ENCODE peak calls at places on chromosomes 12 and 14, in six cellular contexts. One of them, this sample, is unnamed.
A peak's percentile ranks its signal among the peaks of the same experiment; 100 is the strongest.

GRCh38 chr14:71163842-71164500 is 256.7 kb downstream of the PCNX1 start:
- DNase-seq in right lobe of liver: no peak
- DNase-seq in ovary: no peak
- DNase-seq in esophagus squamous epithelium: no peak
- DNase-seq in HepG2: no peak
- DNase-seq in Peyer's patch: no peak
- DNase-seq in this sample: no peak

GRCh38 chr12:108806921-108807320 is 50.5 kb downstream of the SSH1 start:
- DNase-seq in right lobe of liver: no peak
- DNase-seq in ovary: no peak
- DNase-seq in esophagus squamous epithelium: no peak
- DNase-seq in HepG2: no peak
- DNase-seq in Peyer's patch: no peak
- DNase-seq in this sample: no peak

GRCh38 chr12:50825372-50825838 is 17.3 kb upstream of the TMPRSS12 start:
- DNase-seq in right lobe of liver: no peak
- DNase-seq in ovary: no peak
- DNase-seq in esophagus squamous epithelium: no peak
- DNase-seq in HepG2: peak; percentile 62
- DNase-seq in Peyer's patch: no peak
- DNase-seq in this sample: no peak

GRCh38 chr12:65681226-65681625 is 143.1 kb upstream of the HMGA2 start:
- DNase-seq in right lobe of liver: no peak
- DNase-seq in ovary: no peak
- DNase-seq in esophagus squamous epithelium: no peak
- DNase-seq in HepG2: no peak
- DNase-seq in Peyer's patch: no peak
- DNase-seq in this sample: no peak

GRCh38 chr14:58899317-58899713 is 261.6 kb downstream of the DACT1 start:
- DNase-seq in right lobe of liver: no peak
- DNase-seq in ovary: no peak
- DNase-seq in esophagus squamous epithelium: no peak
- DNase-seq in HepG2: no peak
- DNase-seq in Peyer's patch: no peak
- DNase-seq in this sample: no peak

GRCh38 chr12:117155278-117156060 is 34.8 kb downstream of the FBXO21 start:
- DNase-seq in right lobe of liver: peak; percentile 80
- DNase-seq in ovary: peak; percentile 52
- DNase-seq in esophagus squamous epithelium: no peak
- DNase-seq in HepG2: peak; percentile 95
- DNase-seq in Peyer's patch: peak; percentile 74
- DNase-seq in this sample: peak; percentile 87

GRCh38 chr14:55579724-55580400 is at the start of gene KTN1:
- DNase-seq in right lobe of liver: peak; percentile 89
- DNase-seq in ovary: peak; percentile 80
- DNase-seq in esophagus squamous epithelium: no peak
- DNase-seq in HepG2: peak; percentile 50
- DNase-seq in Peyer's patch: peak; percentile 91
- DNase-seq in this sample: peak; percentile 58

GRCh38 chr14:67423424-67423823 is 11.5 kb upstream of the PLEK2 start:
- DNase-seq in right lobe of liver: no peak
- DNase-seq in ovary: no peak
- DNase-seq in esophagus squamous epithelium: no peak
- DNase-seq in HepG2: no peak
- DNase-seq in Peyer's patch: no peak
- DNase-seq in this sample: no peak

GRCh38 chr12:22088886-22089285 is 42.9 kb downstream of the CMAS start:
- DNase-seq in right lobe of liver: no peak
- DNase-seq in ovary: no peak
- DNase-seq in esophagus squamous epithelium: no peak
- DNase-seq in HepG2: no peak
- DNase-seq in Peyer's patch: no peak
- DNase-seq in this sample: no peak

GRCh38 chr12:76195920-76196319 is 111.4 kb upstream of the NAP1L1 start:
- DNase-seq in right lobe of liver: no peak
- DNase-seq in ovary: no peak
- DNase-seq in esophagus squamous epithelium: no peak
- DNase-seq in HepG2: no peak
- DNase-seq in Peyer's patch: no peak
- DNase-seq in this sample: no peak

GRCh38 chr12:53217049-53217929 is 10.2 kb upstream of the ITGB7 start:
- DNase-seq in right lobe of liver: no peak
- DNase-seq in ovary: no peak
- DNase-seq in esophagus squamous epithelium: no peak
- DNase-seq in HepG2: no peak
- DNase-seq in Peyer's patch: peak; percentile 62
- DNase-seq in this sample: no peak

GRCh38 chr14:18656627-18657026 is 55.7 kb downstream of the OR11H12 start:
- DNase-seq in right lobe of liver: no peak
- DNase-seq in ovary: no peak
- DNase-seq in esophagus squamous epithelium: no peak
- DNase-seq in HepG2: no peak
- DNase-seq in Peyer's patch: no peak
- DNase-seq in this sample: no peak

GRCh38 chr12:5329118-5329517 is 102.8 kb upstream of the NTF3 start:
- DNase-seq in right lobe of liver: no peak
- DNase-seq in ovary: no peak
- DNase-seq in esophagus squamous epithelium: no peak
- DNase-seq in HepG2: no peak
- DNase-seq in Peyer's patch: no peak
- DNase-seq in this sample: no peak

GRCh38 chr12:114407566-114408411 is 1.8 kb upstream of the TBX5 start:
- DNase-seq in right lobe of liver: no peak
- DNase-seq in ovary: no peak
- DNase-seq in esophagus squamous epithelium: no peak
- DNase-seq in HepG2: no peak
- DNase-seq in Peyer's patch: no peak
- DNase-seq in this sample: no peak

GRCh38 chr12:25054783-25055144 is 105.9 kb upstream of the BCAT1 start:
- DNase-seq in right lobe of liver: no peak
- DNase-seq in ovary: no peak
- DNase-seq in esophagus squamous epithelium: no peak
- DNase-seq in HepG2: no peak
- DNase-seq in Peyer's patch: no peak
- DNase-seq in this sample: no peak

GRCh38 chr14:28382460-28383220 is 383.9 kb upstream of the FOXG1 start:
- DNase-seq in right lobe of liver: no peak
- DNase-seq in ovary: no peak
- DNase-seq in esophagus squamous epithelium: no peak
- DNase-seq in HepG2: peak; percentile 44
- DNase-seq in Peyer's patch: no peak
- DNase-seq in this sample: no peak

GRCh38 chr14:77491056-77491455 is 7.6 kb downstream of the ISM2 start:
- DNase-seq in right lobe of liver: no peak
- DNase-seq in ovary: no peak
- DNase-seq in esophagus squamous epithelium: no peak
- DNase-seq in HepG2: no peak
- DNase-seq in Peyer's patch: no peak
- DNase-seq in this sample: no peak

GRCh38 chr12:78229491-78230209 is 399.0 kb downstream of the NAV3 start:
- DNase-seq in right lobe of liver: peak; percentile 54
- DNase-seq in ovary: peak; percentile 52
- DNase-seq in esophagus squamous epithelium: no peak
- DNase-seq in HepG2: peak; percentile 28
- DNase-seq in Peyer's patch: no peak
- DNase-seq in this sample: no peak

GRCh38 chr14:102590667-102591099 is 1.8 kb upstream of the RCOR1 start:
- DNase-seq in right lobe of liver: peak; percentile 53
- DNase-seq in ovary: peak; percentile 50
- DNase-seq in esophagus squamous epithelium: no peak
- DNase-seq in HepG2: peak; percentile 84
- DNase-seq in Peyer's patch: peak; percentile 79
- DNase-seq in this sample: no peak

GRCh38 chr12:111991946-111992345 is 21.0 kb downstream of the TMEM116 start:
- DNase-seq in right lobe of liver: no peak
- DNase-seq in ovary: no peak
- DNase-seq in esophagus squamous epithelium: no peak
- DNase-seq in HepG2: no peak
- DNase-seq in Peyer's patch: no peak
- DNase-seq in this sample: no peak

GRCh38 chr14:69675246-69675583 is 63.8 kb downstream of the SUSD6 start:
- DNase-seq in right lobe of liver: no peak
- DNase-seq in ovary: no peak
- DNase-seq in esophagus squamous epithelium: no peak
- DNase-seq in HepG2: no peak
- DNase-seq in Peyer's patch: no peak
- DNase-seq in this sample: peak; percentile 78

GRCh38 chr12:32273063-32273521 is 126.3 kb upstream of the FGD4 start:
- DNase-seq in right lobe of liver: no peak
- DNase-seq in ovary: no peak
- DNase-seq in esophagus squamous epithelium: no peak
- DNase-seq in HepG2: no peak
- DNase-seq in Peyer's patch: no peak
- DNase-seq in this sample: no peak

DNA sequence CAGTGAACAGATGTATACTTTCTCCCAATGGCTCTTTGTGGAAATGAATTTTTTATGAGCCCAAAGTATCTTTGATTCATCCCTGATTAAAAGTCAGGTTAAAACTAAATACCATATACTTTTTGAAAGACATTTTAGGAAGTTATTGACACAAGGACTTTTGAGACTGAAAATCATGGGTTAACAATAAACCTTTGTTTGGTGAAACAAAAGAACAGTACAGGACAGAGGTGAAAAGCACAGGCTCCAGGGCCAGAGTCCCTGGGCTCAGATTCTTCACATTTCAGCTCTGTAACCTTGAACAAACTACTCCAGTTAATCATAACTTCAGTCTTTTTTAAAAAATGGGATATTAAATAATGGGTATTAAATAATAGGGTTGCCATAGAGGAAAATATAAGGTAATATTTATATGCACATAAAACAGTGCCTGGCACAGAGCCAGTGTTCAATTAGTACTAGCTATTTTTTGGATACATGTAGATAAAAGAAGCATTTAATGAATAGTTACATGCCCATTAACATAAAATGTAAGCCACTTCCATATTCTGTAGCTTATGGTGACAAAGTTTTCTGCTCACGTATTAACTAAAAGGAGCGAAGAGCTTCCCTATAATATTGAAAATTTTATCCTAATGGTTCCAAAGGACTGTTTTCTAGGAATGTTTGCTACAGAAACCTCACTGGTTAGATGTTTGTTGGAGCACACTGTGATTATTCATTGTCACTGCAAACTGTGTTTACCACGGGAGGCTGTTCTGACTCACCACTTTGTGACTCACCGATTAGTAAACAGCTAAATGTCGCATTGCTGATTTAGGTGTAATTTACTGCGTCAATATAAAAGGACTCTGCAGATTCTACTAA is 255.4 kb downstream of the DAD1 start:
- DNase-seq in right lobe of liver: no peak
- DNase-seq in ovary: no peak
- DNase-seq in esophagus squamous epithelium: no peak
- DNase-seq in HepG2: peak; percentile 91
- DNase-seq in Peyer's patch: no peak
- DNase-seq in this sample: peak; percentile 59
- H3K4me3 ChIP-seq in right lobe of liver: no peak overlapping the region
- H3K4me3 ChIP-seq in ovary: no peak overlapping the region
- H3K4me3 ChIP-seq in esophagus squamous epithelium: no peak overlapping the region
- H3K4me3 ChIP-seq in HepG2: peak overlapping the region; percentile 5
- H3K4me3 ChIP-seq in Peyer's patch: no peak overlapping the region
- H3K4me3 ChIP-seq in this sample: no peak overlapping the region

GRCh38 chr14:74616996-74617700 is 5.1 kb upstream of the LTBP2 start:
- DNase-seq in right lobe of liver: no peak
- DNase-seq in ovary: no peak
- DNase-seq in esophagus squamous epithelium: no peak
- DNase-seq in HepG2: no peak
- DNase-seq in Peyer's patch: no peak
- DNase-seq in this sample: no peak

GRCh38 chr14:74616507-74616906 is 4.5 kb upstream of the LTBP2 start:
- DNase-seq in right lobe of liver: no peak
- DNase-seq in ovary: no peak
- DNase-seq in esophagus squamous epithelium: no peak
- DNase-seq in HepG2: no peak
- DNase-seq in Peyer's patch: no peak
- DNase-seq in this sample: no peak

GRCh38 chr14:74619672-74620131 is 7.7 kb upstream of the LTBP2 start:
- DNase-seq in right lobe of liver: no peak
- DNase-seq in ovary: peak; percentile 89
- DNase-seq in esophagus squamous epithelium: no peak
- DNase-seq in HepG2: peak; percentile 63
- DNase-seq in Peyer's patch: peak; percentile 57
- DNase-seq in this sample: peak; percentile 72

GRCh38 chr14:74620497-74620921 is 8.5 kb upstream of the LTBP2 start:
- DNase-seq in right lobe of liver: no peak
- DNase-seq in ovary: no peak
- DNase-seq in esophagus squamous epithelium: no peak
- DNase-seq in HepG2: peak; percentile 72
- DNase-seq in Peyer's patch: no peak
- DNase-seq in this sample: no peak

GRCh38 chr14:74618078-74618952 is 6.3 kb upstream of the LTBP2 start:
- DNase-seq in right lobe of liver: peak; percentile 86
- DNase-seq in ovary: no peak
- DNase-seq in esophagus squamous epithelium: peak; percentile 49
- DNase-seq in HepG2: peak; percentile 90
- DNase-seq in Peyer's patch: peak; percentile 49
- DNase-seq in this sample: peak; percentile 74
- TF ChIP-seq POLR2A in right lobe of liver: no peak
- TF ChIP-seq POLR2A in ovary: no peak
- TF ChIP-seq POLR2A in esophagus squamous epithelium: no peak
- TF ChIP-seq POLR2A in HepG2: peak; percentile 47
- TF ChIP-seq POLR2A in Peyer's patch: no peak
- TF ChIP-seq POLR2A in this sample: no peak

GRCh38 chr12:94748726-94749421 is 98.5 kb upstream of the TMCC3 start:
- DNase-seq in right lobe of liver: no peak
- DNase-seq in ovary: no peak
- DNase-seq in esophagus squamous epithelium: no peak
- DNase-seq in HepG2: no peak
- DNase-seq in Peyer's patch: no peak
- DNase-seq in this sample: no peak

GRCh38 chr12:94753071-94753779 is 102.9 kb upstream of the TMCC3 start:
- DNase-seq in right lobe of liver: peak; percentile 68
- DNase-seq in ovary: peak; percentile 30
- DNase-seq in esophagus squamous epithelium: no peak
- DNase-seq in HepG2: no peak
- DNase-seq in Peyer's patch: no peak
- DNase-seq in this sample: no peak

GRCh38 chr12:94750891-94751290 is 100.5 kb upstream of the TMCC3 start:
- DNase-seq in right lobe of liver: no peak
- DNase-seq in ovary: no peak
- DNase-seq in esophagus squamous epithelium: no peak
- DNase-seq in HepG2: no peak
- DNase-seq in Peyer's patch: no peak
- DNase-seq in this sample: no peak

GRCh38 chr12:94749890-94750289 is 99.5 kb upstream of the TMCC3 start:
- DNase-seq in right lobe of liver: no peak
- DNase-seq in ovary: no peak
- DNase-seq in esophagus squamous epithelium: no peak
- DNase-seq in HepG2: no peak
- DNase-seq in Peyer's patch: no peak
- DNase-seq in this sample: no peak

GRCh38 chr12:94754653-94755052 is 104.3 kb upstream of the TMCC3 start:
- DNase-seq in right lobe of liver: no peak
- DNase-seq in ovary: no peak
- DNase-seq in esophagus squamous epithelium: no peak
- DNase-seq in HepG2: no peak
- DNase-seq in Peyer's patch: no peak
- DNase-seq in this sample: no peak
- TF ChIP-seq CTCF in right lobe of liver: peak; percentile 23
- TF ChIP-seq CTCF in ovary: no peak
- TF ChIP-seq CTCF in esophagus squamous epithelium: no peak
- TF ChIP-seq CTCF in HepG2: no peak
- TF ChIP-seq CTCF in Peyer's patch: peak; percentile 24
- TF ChIP-seq CTCF in this sample: no peak

GRCh38 chr14:21642683-21643082 is 7.9 kb upstream of the OR10G2 start:
- DNase-seq in right lobe of liver: no peak
- DNase-seq in ovary: no peak
- DNase-seq in esophagus squamous epithelium: no peak
- DNase-seq in HepG2: no peak
- DNase-seq in Peyer's patch: no peak
- DNase-seq in this sample: no peak
- H3K4me3 ChIP-seq in right lobe of liver: no peak overlapping the region
- H3K4me3 ChIP-seq in ovary: no peak overlapping the region
- H3K4me3 ChIP-seq in esophagus squamous epithelium: no peak overlapping the region
- H3K4me3 ChIP-seq in HepG2: no peak overlapping the region
- H3K4me3 ChIP-seq in Peyer's patch: no peak overlapping the region
- H3K4me3 ChIP-seq in this sample: no peak overlapping the region